ENCODE peak calls at places on chromosomes 1 and 21, in seven cellular contexts. M is neural crest cell; R is activated naive CD8-positive, alpha-beta T cell treated with anti-CD3 and anti-CD28 coated beads, Interleukin-2, amount 50 U/mL, for 16 hours; P is T-helper 9 cell; X is activated T-cell treated with anti-CD3 and anti-CD28 coated beads for 1 hour; B is prostate gland; U is mesothelial cell of epicardium. D is an unnamed sample.

GRCh38 chr1:236397173-236397759 is 3.2 kb downstream of the EDARADD start:
- DNase-seq in U (no peak), M (no peak), X (no peak), R (no peak), P (no peak), B (no peak), D (no peak)

GRCh38 chr1:14365226-14365994 is 233.1 kb upstream of the KAZN start:
- DNase-seq in B (no peak), X (no peak), R (no peak), P (no peak), U (no peak), M (no peak), D (no peak)

GRCh38 chr1:46001087-46001785 is 131.2 kb downstream of the PIK3R3 start:
- DNase-seq in B (no peak), X (no peak), P (no peak), R (no peak), U (no peak), M (no peak), D (peak)

GRCh38 chr1:14794136-14794768 is 195.8 kb downstream of the KAZN start:
- DNase-seq in R (no peak), P (no peak), B (no peak), X (no peak), U (no peak), M (no peak), D (no peak)

GRCh38 chr1:202439308-202439707 is 90.8 kb downstream of the PPP1R12B start:
- DNase-seq in B (no peak), R (no peak), U (peak), P (no peak), M (no peak), X (no peak), D (peak)

GRCh38 chr1:195738971-195739650 is 869.1 kb downstream of the KCNT2 start:
- DNase-seq in B (no peak), M (no peak), U (no peak), P (no peak), R (no peak), X (no peak), D (no peak)

GRCh38 chr1:37875833-37876232 is 16.4 kb upstream of the MTF1 start:
- DNase-seq in R (no peak), P (no peak), U (no peak), B (no peak), M (no peak), X (no peak), D (no peak)

GRCh38 chr1:8671313-8671917 is 146.0 kb downstream of the RERE start:
- DNase-seq in P (no peak), B (peak), R (no peak), U (no peak), M (peak), X (no peak), D (no peak)

GRCh38 chr21:31860851-31861250 is 12.0 kb upstream of the HUNK start:
- DNase-seq in B (no peak), M (no peak), P (no peak), X (no peak), U (no peak), R (no peak), D (peak)

GRCh38 chr1:6414443-6414844 is 5.3 kb downstream of the HES2 start:
- DNase-seq in X (no peak), P (no peak), M (no peak), U (no peak), R (peak), B (peak), D (no peak)

GRCh38 chr1:54807756-54808155 is 6.6 kb upstream of the TTC22 start:
- DNase-seq in U (no peak), X (no peak), R (no peak), B (no peak), P (no peak), M (no peak), D (peak)

GRCh38 chr21:36566606-36567005 is 86.7 kb upstream of the CLDN14 start:
- DNase-seq in R (no peak), M (no peak), X (no peak), U (no peak), B (no peak), P (no peak), D (peak)

GRCh38 chr1:40877681-40878080 is 15.5 kb upstream of the CITED4 start:
- DNase-seq in B (peak), R (no peak), U (no peak), P (no peak), X (no peak), M (no peak), D (peak)

GRCh38 chr1:236142358-236143103 is at the start of gene GPR137B:
- DNase-seq in B (peak), R (peak), P (peak), U (no peak), X (peak), M (peak), D (no peak)

GRCh38 chr21:44506279-44507255 is 33.4 kb downstream of the KRTAP10-1 start:
- DNase-seq in M (no peak), R (no peak), U (no peak), X (no peak), P (no peak), B (no peak), D (no peak)

GRCh38 chr1:209732725-209733124 is 23.1 kb upstream of the TRAF3IP3 start:
- DNase-seq in P (no peak), U (no peak), R (no peak), X (no peak), B (no peak), M (no peak), D (no peak)

GRCh38 chr1:151993084-151993733 is 450 bp downstream of the S100A10 start:
- DNase-seq in U (no peak), R (no peak), P (peak), M (no peak), B (no peak), X (peak), D (no peak)